ENCODE peak calls at places on chromosomes 4 and X, in ten cellular contexts. G, R, B, Y, F, U, X, J, O and Z are unnamed samples.

GRCh38 chr4:80192252-80192866 is 4.9 kb upstream of the PRDM8 start:
- DNase-seq in J (no peak), O (no peak), R (no peak), Y (no peak), F (no peak), G (no peak), X (no peak), U (no peak), B (no peak), Z (no peak)

GRCh38 chr4:55736605-55737183 is 82.9 kb upstream of the EXOC1L start:
- DNase-seq in U (no peak), O (no peak), B (peak), R (no peak), X (no peak), J (no peak), F (peak), G (peak), Y (no peak), Z (no peak)

GRCh38 chrX:16479206-16479869 is 170.6 kb upstream of the S100G start:
- DNase-seq in Y (no peak), F (peak), B (no peak), U (no peak), O (no peak), X (peak), R (no peak), J (no peak), G (peak), Z (peak)

GRCh38 chr4:144701683-144702233 is 55.8 kb downstream of the HHIP start:
- DNase-seq in G (no peak), B (no peak), Y (no peak), R (no peak), O (no peak), U (no peak), F (no peak), J (no peak), X (no peak), Z (no peak)

GRCh38 chrX:45771560-45772340 is 571.1 kb upstream of the DIPK2B start:
- DNase-seq in G (peak), X (no peak), J (peak), B (no peak), F (peak), Y (no peak), O (no peak), R (peak), U (no peak), Z (no peak)

GRCh38 chr4:10662937-10663336 is 21.6 kb downstream of the CLNK start:
- DNase-seq in G (no peak), U (no peak), R (no peak), Y (no peak), O (no peak), J (no peak), B (no peak), F (no peak), X (no peak), Z (no peak)

GRCh38 chrX:29257516-29257915 is 670.3 kb downstream of the IL1RAPL1 start:
- DNase-seq in B (no peak), Y (no peak), R (no peak), X (no peak), O (no peak), G (no peak), U (no peak), J (no peak), F (no peak), Z (no peak)

GRCh38 chrX:69104756-69105434 is 60.4 kb downstream of the PJA1 start:
- DNase-seq in U (no peak), F (no peak), G (no peak), J (no peak), X (no peak), B (no peak), Y (no peak), R (no peak), O (no peak), Z (no peak)

GRCh38 chr4:145492376-145492775 is 10.7 kb downstream of the SMAD1 start:
- DNase-seq in X (no peak), F (no peak), G (peak), O (no peak), B (no peak), J (no peak), U (no peak), Y (no peak), R (no peak), Z (no peak)

GRCh38 chr4:88516746-88517145 is 6.8 kb downstream of the PYURF start:
- DNase-seq in J (no peak), B (no peak), G (no peak), Y (no peak), R (no peak), F (no peak), O (no peak), U (no peak), X (no peak), Z (no peak)

GRCh38 chr4:6598641-6599040 is 23.7 kb downstream of the MAN2B2 start:
- DNase-seq in Y (no peak), O (no peak), B (no peak), J (no peak), F (no peak), X (no peak), R (no peak), U (no peak), G (no peak), Z (no peak)

GRCh38 chrX:39158801-39159657 is 357.8 kb downstream of the MID1IP1 start:
- DNase-seq in F (peak), O (no peak), X (peak), G (no peak), U (no peak), Y (peak), R (no peak), B (no peak), J (no peak), Z (no peak)

GRCh38 chrX:79153348-79153747 is 8.9 kb downstream of the GPR174 start:
- DNase-seq in F (no peak), B (no peak), J (no peak), G (no peak), X (no peak), R (no peak), O (no peak), U (no peak), Y (no peak), Z (no peak)

GRCh38 chrX:45258741-45259402 is 58.2 kb upstream of the DIPK2B start:
- DNase-seq in B (peak), J (no peak), X (no peak), U (no peak), R (no peak), F (no peak), G (peak), O (no peak), Y (no peak), Z (no peak)

GRCh38 chrX:140050906-140051305 is 85.6 kb upstream of the CXorf66 start:
- DNase-seq in F (peak), Y (no peak), G (peak), J (no peak), U (no peak), B (no peak), X (no peak), O (no peak), R (no peak), Z (no peak)

GRCh38 chrX:135327299-135327698 is 18.0 kb downstream of the ETDC start:
- DNase-seq in J (no peak), G (no peak), U (no peak), X (no peak), Y (no peak), B (no peak), F (peak), R (no peak), O (no peak), Z (no peak)

GRCh38 chr4:97513917-97514316 is 629.4 kb downstream of the STPG2 start:
- DNase-seq in F (no peak), G (no peak), B (no peak), R (no peak), Y (no peak), J (no peak), X (no peak), O (no peak), U (no peak), Z (no peak)

GRCh38 chr4:183989471-183989870 is 84.4 kb downstream of the STOX2 start:
- DNase-seq in X (peak), B (no peak), Y (no peak), R (no peak), J (no peak), O (no peak), G (no peak), U (no peak), F (peak), Z (no peak)

GRCh38 chr4:24912252-24913098 is at the start of gene CCDC149:
- DNase-seq in G (peak), R (no peak), O (peak), U (peak), F (peak), J (peak), B (no peak), X (peak), Y (peak), Z (no peak)

GRCh38 chr4:101862595-101862994 is 72.1 kb downstream of the BANK1 start:
- DNase-seq in Y (no peak), R (no peak), F (no peak), B (no peak), O (no peak), U (no peak), G (no peak), X (no peak), J (no peak), Z (no peak)

GRCh38 chrX:32045149-32045548 is 973.3 kb upstream of the FTHL17 start:
- DNase-seq in R (no peak), B (no peak), G (no peak), O (no peak), F (no peak), X (no peak), J (no peak), Y (no peak), U (no peak), Z (no peak)

GRCh38 chr4:118942465-118942864 is 53.8 kb downstream of the SYNPO2 start:
- DNase-seq in F (peak), J (no peak), O (no peak), G (no peak), U (no peak), X (no peak), B (no peak), Y (no peak), R (no peak), Z (no peak)

GRCh38 chr4:143241892-143242291 is 57.2 kb downstream of the USP38 start:
- DNase-seq in J (no peak), Y (no peak), R (no peak), G (no peak), U (no peak), F (peak), B (peak), X (peak), O (no peak), Z (no peak)

GRCh38 chr4:139857021-139857420 is 191.4 kb downstream of the MGST2 start:
- DNase-seq in F (no peak), U (no peak), X (peak), J (no peak), G (peak), R (no peak), O (peak), B (no peak), Y (no peak), Z (no peak)

GRCh38 chr4:184238072-184238743 is 20.5 kb upstream of the ENPP6 start:
- DNase-seq in X (no peak), F (no peak), J (no peak), U (no peak), B (no peak), Y (no peak), O (no peak), G (no peak), R (no peak), Z (no peak)

DNA sequence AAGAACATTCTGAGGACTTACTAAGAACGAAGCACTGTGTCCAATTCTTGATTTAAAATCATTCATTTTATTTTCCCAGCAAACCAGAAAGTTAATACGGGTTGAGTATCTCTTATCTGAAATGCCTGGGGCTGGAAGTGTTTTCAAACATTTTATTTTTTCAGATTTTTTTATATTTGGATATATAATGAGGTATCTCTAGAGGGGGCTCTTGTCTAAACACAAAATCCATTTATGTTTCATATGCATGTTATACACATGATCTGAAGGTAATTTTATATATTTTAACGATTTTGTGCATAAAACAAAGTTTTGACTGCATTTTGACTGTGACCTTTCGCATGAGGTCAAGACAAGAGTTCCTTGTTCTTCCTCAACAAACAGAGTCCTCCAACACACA is 320.9 kb downstream of the ASMT start:
- DNase-seq in X (no peak), Y (no peak), B (no peak), J (no peak), F (no peak), U (no peak), R (no peak), G (no peak), O (no peak), Z (no peak)
- H3K27ac ChIP-seq in X (no peak), Y (no peak), B (no peak), J (no peak), F (no peak), U (no peak), R (no peak), G (no peak), O (no peak), Z (no peak)

GRCh38 chr4:108166441-108167315 is 2.1 kb downstream of the LEF1 start:
- DNase-seq in B (peak), G (no peak), J (no peak), R (peak), X (peak), F (no peak), O (peak), Y (no peak), U (no peak), Z (no peak)
- H3K27ac ChIP-seq in B (peak), G (no peak), J (no peak), R (peak), X (no peak), F (no peak), O (no peak), Y (no peak), U (no peak), Z (no peak)

GRCh38 chr4:38620527-38620926 is 43.5 kb upstream of the KLF3 start:
- DNase-seq in G (no peak), X (no peak), J (no peak), U (no peak), Y (no peak), F (no peak), B (no peak), O (no peak), R (no peak), Z (no peak)

GRCh38 chr4:38621831-38622230 is 42.2 kb upstream of the KLF3 start:
- DNase-seq in O (no peak), F (no peak), B (no peak), R (no peak), G (peak), Y (no peak), J (no peak), X (no peak), U (no peak), Z (no peak)

GRCh38 chr4:38621004-38621684 is 42.9 kb upstream of the KLF3 start:
- DNase-seq in U (no peak), F (peak), G (peak), O (no peak), R (no peak), B (no peak), Y (peak), J (no peak), X (peak), Z (peak)

GRCh38 chr4:38618510-38618909 is 45.5 kb upstream of the KLF3 start:
- DNase-seq in R (no peak), G (no peak), F (no peak), Y (no peak), X (no peak), U (no peak), J (no peak), B (no peak), O (no peak), Z (no peak)

DNA sequence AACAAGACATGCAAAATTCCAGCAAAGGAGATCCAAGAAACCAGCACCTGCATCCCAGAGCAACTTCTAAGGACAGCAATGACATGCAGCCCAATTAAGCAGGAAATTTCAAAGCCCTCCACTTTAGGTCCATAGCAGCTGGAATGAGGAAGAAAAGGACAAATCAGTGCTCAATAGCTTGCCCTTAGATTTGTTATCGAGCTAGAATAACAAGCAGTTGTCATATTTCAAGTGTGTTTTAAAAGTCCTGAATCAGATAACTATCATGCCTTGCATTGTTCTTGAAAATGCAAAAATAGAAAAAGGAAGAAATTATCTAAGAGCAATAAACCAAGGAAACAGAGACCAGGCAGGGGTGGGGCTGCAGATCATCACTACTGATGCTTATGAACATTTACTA is 44.0 kb upstream of the KLF3 start:
- DNase-seq in U (no peak), B (no peak), X (no peak), O (no peak), Y (no peak), J (no peak), G (no peak), R (no peak), F (no peak), Z (no peak)
- H3K27ac ChIP-seq in U (no peak), B (no peak), X (peak), O (no peak), Y (peak), J (no peak), G (no peak), R (no peak), F (no peak), Z (no peak)

GRCh38 chr4:182190306-182190705 is 52.9 kb upstream of the TENM3 start:
- DNase-seq in F (no peak), Y (no peak), B (no peak), G (no peak), X (no peak), R (no peak), U (no peak), O (no peak), J (no peak), Z (no peak)

GRCh38 chr4:182189107-182189878 is 53.9 kb upstream of the TENM3 start:
- DNase-seq in O (no peak), R (no peak), F (peak), G (no peak), J (no peak), U (no peak), B (no peak), X (peak), Y (no peak), Z (no peak)

GRCh38 chr4:182194115-182194834 is 48.9 kb upstream of the TENM3 start:
- DNase-seq in B (no peak), F (no peak), J (no peak), G (no peak), O (no peak), Y (no peak), U (no peak), R (no peak), X (no peak), Z (no peak)

GRCh38 chr4:182192511-182193181 is 50.6 kb upstream of the TENM3 start:
- DNase-seq in X (no peak), G (no peak), F (no peak), O (no peak), U (no peak), J (no peak), R (no peak), B (no peak), Y (no peak), Z (no peak)

DNA sequence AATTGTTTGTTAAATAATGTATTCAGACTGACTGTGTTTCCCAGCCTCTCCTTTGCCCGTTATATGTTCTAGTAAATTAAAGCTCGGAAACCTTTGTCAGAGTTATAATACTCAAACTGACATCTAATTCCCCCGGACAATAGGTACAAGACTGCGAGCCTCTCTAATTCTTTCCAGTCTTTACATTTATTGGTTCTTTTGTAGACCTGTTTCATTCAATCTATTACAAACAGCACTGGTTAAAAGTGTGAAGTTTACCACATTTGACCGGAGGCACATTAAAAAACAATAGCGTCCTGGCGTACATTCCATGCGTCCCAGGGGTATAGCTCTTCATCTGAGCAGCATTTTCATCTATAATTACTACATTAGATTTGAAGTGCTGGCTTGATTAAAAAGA is 49.9 kb upstream of the TENM3 start:
- DNase-seq in J (no peak), X (no peak), R (no peak), G (no peak), B (no peak), F (no peak), U (no peak), Y (no peak), O (no peak), Z (no peak)
- H3K27ac ChIP-seq in J (no peak), X (peak), R (no peak), G (no peak), B (no peak), F (no peak), U (no peak), Y (no peak), O (peak), Z (no peak)

GRCh38 chr4:123785515-123785914 is 388.9 kb downstream of the SPRY1 start:
- DNase-seq in F (peak), G (no peak), X (no peak), U (peak), R (no peak), B (no peak), O (no peak), Y (peak), J (peak), Z (no peak)
- H3K27ac ChIP-seq in F (peak), G (no peak), X (no peak), U (peak), R (no peak), B (no peak), O (peak), Y (no peak), J (peak), Z (no peak)

GRCh38 chr4:23844961-23845360 is 44.9 kb downstream of the PPARGC1A start:
- DNase-seq in J (no peak), X (no peak), F (no peak), B (no peak), R (no peak), Y (no peak), G (no peak), O (no peak), U (no peak), Z (no peak)
- H3K27ac ChIP-seq in J (peak), X (no peak), F (no peak), B (no peak), R (no peak), Y (no peak), G (no peak), O (no peak), U (no peak), Z (no peak)

GRCh38 chrX:13691845-13692334 is 3.0 kb downstream of the RAB9A start:
- DNase-seq in R (no peak), J (no peak), X (no peak), U (no peak), O (no peak), B (peak), Y (no peak), G (no peak), F (no peak), Z (no peak)

GRCh38 chrX:13689519-13690211 is 737 bp downstream of the RAB9A start:
- DNase-seq in J (no peak), U (no peak), R (peak), O (no peak), G (no peak), B (peak), X (no peak), Y (no peak), F (peak), Z (no peak)

GRCh38 chrX:13688772-13689518 is at the start of gene RAB9A:
- DNase-seq in Y (peak), J (peak), B (peak), R (peak), U (peak), O (peak), G (peak), F (peak), X (peak), Z (no peak)

GRCh38 chrX:13692771-13693231 is 3.9 kb downstream of the RAB9A start:
- DNase-seq in Y (no peak), U (no peak), X (no peak), B (no peak), O (no peak), F (no peak), G (no peak), J (no peak), R (no peak), Z (no peak)

GRCh38 chrX:13690836-13691235 is 1.9 kb downstream of the RAB9A start:
- DNase-seq in G (no peak), U (no peak), J (no peak), Y (no peak), O (no peak), F (peak), X (no peak), B (peak), R (no peak), Z (no peak)
- H3K27ac ChIP-seq in G (no peak), U (no peak), J (no peak), Y (no peak), O (no peak), F (peak), X (peak), B (no peak), R (no peak), Z (peak)

DNA sequence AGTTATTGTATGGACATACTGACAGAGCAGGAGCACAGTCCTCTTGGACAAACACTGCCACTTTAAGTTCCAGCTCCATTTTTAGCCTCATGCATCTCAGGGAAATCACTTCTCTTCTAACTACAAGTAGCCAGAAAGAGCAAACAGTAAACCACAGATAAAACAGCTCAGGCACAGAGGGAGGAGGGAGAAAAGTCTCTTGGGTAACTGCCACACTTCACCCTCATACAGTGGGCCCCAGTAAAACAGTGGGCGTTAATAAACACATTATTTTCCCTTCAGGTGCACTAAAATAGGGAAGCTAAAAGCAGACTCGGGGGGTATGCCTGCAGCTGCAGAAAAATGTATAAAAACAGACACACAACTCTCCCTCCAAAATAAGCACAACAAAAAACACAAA is 21.6 kb downstream of the CD38 start:
- DNase-seq in X (no peak), R (no peak), Y (no peak), U (no peak), O (no peak), J (no peak), F (no peak), B (peak), G (no peak), Z (no peak)
- H3K27ac ChIP-seq in X (no peak), R (no peak), Y (no peak), U (no peak), O (no peak), J (no peak), F (no peak), B (peak), G (no peak), Z (no peak)